ENCODE peak calls at places on chromosomes 7 and 10, in seven cellular contexts. One of them, this sample, is unnamed.

GRCh38 chr7:130393799-130394411 is 13.6 kb downstream of the CPA1 start:
- DNase-seq in GM12865: no peak
- DNase-seq in AG04450: no peak
- DNase-seq in left ventricle myocardium inferior: no peak
- DNase-seq in heart right ventricle: no peak
- DNase-seq in GM06990: no peak
- DNase-seq in cardiac muscle cell: no peak
- DNase-seq in this sample: peak; percentile 47

GRCh38 chr7:118059209-118059608 is 124.8 kb upstream of the LSM8 start:
- DNase-seq in GM06990: no peak
- DNase-seq in GM12865: no peak
- DNase-seq in heart right ventricle: no peak
- DNase-seq in AG04450: no peak
- DNase-seq in cardiac muscle cell: no peak
- DNase-seq in left ventricle myocardium inferior: no peak
- DNase-seq in this sample: no peak

GRCh38 chr7:23333671-23334246 is 34.6 kb downstream of the MALSU1 start:
- DNase-seq in heart right ventricle: peak; percentile 8
- DNase-seq in left ventricle myocardium inferior: peak; percentile 19
- DNase-seq in GM12865: no peak
- DNase-seq in AG04450: peak; percentile 67
- DNase-seq in GM06990: no peak
- DNase-seq in cardiac muscle cell: no peak
- DNase-seq in this sample: peak; percentile 87

GRCh38 chr10:133326745-133327650 is 9.7 kb downstream of the CALY start:
- DNase-seq in left ventricle myocardium inferior: no peak
- DNase-seq in cardiac muscle cell: no peak
- DNase-seq in AG04450: no peak
- DNase-seq in heart right ventricle: no peak
- DNase-seq in GM12865: no peak
- DNase-seq in GM06990: no peak
- DNase-seq in this sample: peak; percentile 8

GRCh38 chr10:93071674-93072224 is 1.9 kb upstream of the CYP26A1 start:
- DNase-seq in GM12865: no peak
- DNase-seq in left ventricle myocardium inferior: no peak
- DNase-seq in cardiac muscle cell: peak; percentile 91
- DNase-seq in AG04450: no peak
- DNase-seq in GM06990: no peak
- DNase-seq in heart right ventricle: no peak
- DNase-seq in this sample: no peak

GRCh38 chr10:102230264-102230860 is 4.3 kb downstream of the ELOVL3 start:
- DNase-seq in cardiac muscle cell: peak; percentile 82
- DNase-seq in GM12865: peak; percentile 22
- DNase-seq in left ventricle myocardium inferior: peak; percentile 31
- DNase-seq in AG04450: no peak
- DNase-seq in heart right ventricle: peak; percentile 25
- DNase-seq in GM06990: peak; percentile 33
- DNase-seq in this sample: peak; percentile 49

GRCh38 chr7:36048141-36048901 is 104.7 kb upstream of the EEPD1 start:
- DNase-seq in AG04450: peak; percentile 69
- DNase-seq in cardiac muscle cell: no peak
- DNase-seq in GM06990: no peak
- DNase-seq in heart right ventricle: peak; percentile 44
- DNase-seq in GM12865: no peak
- DNase-seq in left ventricle myocardium inferior: no peak
- DNase-seq in this sample: peak; percentile 94

GRCh38 chr10:12097791-12098190 is 29.0 kb downstream of the DHTKD1 start:
- DNase-seq in heart right ventricle: no peak
- DNase-seq in GM12865: no peak
- DNase-seq in AG04450: no peak
- DNase-seq in GM06990: no peak
- DNase-seq in left ventricle myocardium inferior: no peak
- DNase-seq in cardiac muscle cell: no peak
- DNase-seq in this sample: peak; percentile 29

GRCh38 chr10:97861351-97861750 is 11.7 kb downstream of the GOLGA7B start:
- DNase-seq in GM12865: no peak
- DNase-seq in AG04450: no peak
- DNase-seq in heart right ventricle: no peak
- DNase-seq in GM06990: no peak
- DNase-seq in left ventricle myocardium inferior: no peak
- DNase-seq in cardiac muscle cell: no peak
- DNase-seq in this sample: peak; percentile 5

GRCh38 chr10:63430091-63430998 is 35.4 kb downstream of the JMJD1C start:
- DNase-seq in GM12865: no peak
- DNase-seq in left ventricle myocardium inferior: no peak
- DNase-seq in GM06990: no peak
- DNase-seq in heart right ventricle: no peak
- DNase-seq in cardiac muscle cell: no peak
- DNase-seq in AG04450: no peak
- DNase-seq in this sample: peak; percentile 73

GRCh38 chr10:59523843-59524242 is 161.5 kb upstream of the FAM13C start:
- DNase-seq in heart right ventricle: no peak
- DNase-seq in GM12865: no peak
- DNase-seq in cardiac muscle cell: no peak
- DNase-seq in GM06990: no peak
- DNase-seq in AG04450: no peak
- DNase-seq in left ventricle myocardium inferior: no peak
- DNase-seq in this sample: no peak

GRCh38 chr7:126716321-126716720 is 536.4 kb downstream of the GRM8 start:
- DNase-seq in heart right ventricle: no peak
- DNase-seq in GM06990: no peak
- DNase-seq in cardiac muscle cell: no peak
- DNase-seq in AG04450: no peak
- DNase-seq in GM12865: no peak
- DNase-seq in left ventricle myocardium inferior: no peak
- DNase-seq in this sample: no peak

GRCh38 chr10:96306516-96306915 is 2.3 kb downstream of the DNTT start:
- DNase-seq in AG04450: no peak
- DNase-seq in GM12865: peak; percentile 29
- DNase-seq in left ventricle myocardium inferior: peak; percentile 61
- DNase-seq in heart right ventricle: peak; percentile 49
- DNase-seq in cardiac muscle cell: no peak
- DNase-seq in GM06990: no peak
- DNase-seq in this sample: no peak

GRCh38 chr10:4080225-4080624 is 295.2 kb upstream of the KLF6 start:
- DNase-seq in cardiac muscle cell: no peak
- DNase-seq in AG04450: no peak
- DNase-seq in heart right ventricle: no peak
- DNase-seq in GM12865: no peak
- DNase-seq in left ventricle myocardium inferior: no peak
- DNase-seq in GM06990: no peak
- DNase-seq in this sample: no peak

DNA sequence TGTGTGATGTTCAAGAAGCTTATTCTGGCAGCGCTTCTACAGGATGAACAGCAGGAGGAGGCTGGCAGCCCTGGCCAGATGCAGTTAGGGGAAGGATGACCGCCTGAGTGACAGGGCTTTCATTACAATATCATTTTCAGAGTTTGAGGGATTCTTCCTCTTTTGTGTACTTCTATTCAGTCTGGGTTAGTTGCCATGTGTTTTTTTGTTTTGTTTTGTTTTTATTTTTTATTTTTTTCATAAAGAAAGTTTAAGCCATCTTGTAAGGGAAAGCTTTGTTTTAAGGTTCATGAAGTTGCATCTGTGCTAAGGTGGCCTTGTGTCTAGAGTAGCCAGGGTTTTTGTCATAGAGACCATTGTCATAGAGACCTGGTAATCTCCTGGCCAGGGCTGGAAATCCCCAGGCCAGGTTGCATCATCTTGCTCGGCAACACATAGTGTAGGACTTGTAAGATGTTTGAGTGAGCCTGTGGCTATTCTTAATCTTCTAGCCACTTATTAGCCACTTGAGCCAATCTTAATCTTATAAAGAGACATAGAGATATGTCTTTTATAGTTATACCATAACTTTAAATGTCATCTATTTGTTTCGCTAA is 230.5 kb upstream of the TMEM229A start:
- DNase-seq in heart right ventricle: no peak
- DNase-seq in cardiac muscle cell: no peak
- DNase-seq in AG04450: no peak
- DNase-seq in GM06990: peak; percentile 35
- DNase-seq in GM12865: peak; percentile 75
- DNase-seq in left ventricle myocardium inferior: no peak
- DNase-seq in this sample: peak; percentile 33
- TF ChIP-seq CTCF in heart right ventricle: no peak
- TF ChIP-seq CTCF in cardiac muscle cell: no peak
- TF ChIP-seq CTCF in AG04450: no peak
- TF ChIP-seq CTCF in GM06990: no peak
- TF ChIP-seq CTCF in GM12865: no peak
- TF ChIP-seq CTCF in left ventricle myocardium inferior: no peak
- TF ChIP-seq CTCF in this sample: no peak

GRCh38 chr10:43398939-43399871 is 9.8 kb downstream of the HNRNPF start:
- DNase-seq in cardiac muscle cell: no peak
- DNase-seq in left ventricle myocardium inferior: no peak
- DNase-seq in AG04450: no peak
- DNase-seq in heart right ventricle: no peak
- DNase-seq in GM06990: no peak
- DNase-seq in GM12865: no peak
- DNase-seq in this sample: peak; percentile 63

GRCh38 chr10:43402880-43403452 is 6.0 kb downstream of the HNRNPF start:
- DNase-seq in GM06990: no peak
- DNase-seq in left ventricle myocardium inferior: no peak
- DNase-seq in heart right ventricle: no peak
- DNase-seq in AG04450: no peak
- DNase-seq in cardiac muscle cell: no peak
- DNase-seq in GM12865: no peak
- DNase-seq in this sample: no peak

GRCh38 chr10:43399911-43400310 is 9.1 kb downstream of the HNRNPF start:
- DNase-seq in AG04450: no peak
- DNase-seq in GM12865: no peak
- DNase-seq in GM06990: no peak
- DNase-seq in cardiac muscle cell: no peak
- DNase-seq in left ventricle myocardium inferior: no peak
- DNase-seq in heart right ventricle: no peak
- DNase-seq in this sample: no peak

GRCh38 chr10:43402176-43402575 is 6.8 kb downstream of the HNRNPF start:
- DNase-seq in GM12865: no peak
- DNase-seq in AG04450: no peak
- DNase-seq in left ventricle myocardium inferior: no peak
- DNase-seq in GM06990: no peak
- DNase-seq in heart right ventricle: no peak
- DNase-seq in cardiac muscle cell: no peak
- DNase-seq in this sample: peak; percentile 47

GRCh38 chr10:43401627-43402026 is 7.4 kb downstream of the HNRNPF start:
- DNase-seq in cardiac muscle cell: no peak
- DNase-seq in left ventricle myocardium inferior: no peak
- DNase-seq in GM12865: no peak
- DNase-seq in AG04450: no peak
- DNase-seq in GM06990: no peak
- DNase-seq in heart right ventricle: no peak
- DNase-seq in this sample: no peak
- H3K4me3 ChIP-seq in cardiac muscle cell: no peak overlapping the region
- H3K4me3 ChIP-seq in left ventricle myocardium inferior: no peak overlapping the region
- H3K4me3 ChIP-seq in GM12865: peak overlapping the region; percentile 9
- H3K4me3 ChIP-seq in AG04450: no peak overlapping the region
- H3K4me3 ChIP-seq in GM06990: no peak overlapping the region
- H3K4me3 ChIP-seq in heart right ventricle: no peak overlapping the region
- H3K4me3 ChIP-seq in this sample: no peak overlapping the region

GRCh38 chr10:13994932-13995331 is 335.8 kb downstream of the FRMD4A start:
- DNase-seq in cardiac muscle cell: no peak
- DNase-seq in left ventricle myocardium inferior: no peak
- DNase-seq in GM06990: no peak
- DNase-seq in heart right ventricle: no peak
- DNase-seq in AG04450: no peak
- DNase-seq in GM12865: peak; percentile 67
- DNase-seq in this sample: no peak
- TF ChIP-seq CTCF in cardiac muscle cell: no peak
- TF ChIP-seq CTCF in left ventricle myocardium inferior: no peak
- TF ChIP-seq CTCF in GM06990: peak; percentile 17
- TF ChIP-seq CTCF in heart right ventricle: peak; percentile 15
- TF ChIP-seq CTCF in AG04450: no peak
- TF ChIP-seq CTCF in GM12865: no peak
- TF ChIP-seq CTCF in this sample: no peak

GRCh38 chr10:46094931-46095755 is 49.1 kb upstream of the MSMB start:
- DNase-seq in AG04450: no peak
- DNase-seq in GM06990: no peak
- DNase-seq in cardiac muscle cell: peak; percentile 80
- DNase-seq in GM12865: no peak
- DNase-seq in heart right ventricle: no peak
- DNase-seq in left ventricle myocardium inferior: no peak
- DNase-seq in this sample: no peak
- H3K4me3 ChIP-seq in AG04450: no peak overlapping the region
- H3K4me3 ChIP-seq in GM06990: no peak overlapping the region
- H3K4me3 ChIP-seq in cardiac muscle cell: no peak overlapping the region
- H3K4me3 ChIP-seq in GM12865: no peak overlapping the region
- H3K4me3 ChIP-seq in heart right ventricle: no peak overlapping the region
- H3K4me3 ChIP-seq in left ventricle myocardium inferior: no peak overlapping the region
- H3K4me3 ChIP-seq in this sample: no peak overlapping the region

GRCh38 chr7:42522227-42522991 is 285.4 kb upstream of the GLI3 start:
- DNase-seq in GM06990: no peak
- DNase-seq in AG04450: no peak
- DNase-seq in left ventricle myocardium inferior: no peak
- DNase-seq in heart right ventricle: no peak
- DNase-seq in GM12865: no peak
- DNase-seq in cardiac muscle cell: peak; percentile 5
- DNase-seq in this sample: peak; percentile 84
- TF ChIP-seq CTCF in GM06990: no peak
- TF ChIP-seq CTCF in AG04450: peak; percentile 1
- TF ChIP-seq CTCF in left ventricle myocardium inferior: no peak
- TF ChIP-seq CTCF in heart right ventricle: no peak
- TF ChIP-seq CTCF in GM12865: no peak
- TF ChIP-seq CTCF in cardiac muscle cell: no peak
- TF ChIP-seq CTCF in this sample: peak; percentile 31

DNA sequence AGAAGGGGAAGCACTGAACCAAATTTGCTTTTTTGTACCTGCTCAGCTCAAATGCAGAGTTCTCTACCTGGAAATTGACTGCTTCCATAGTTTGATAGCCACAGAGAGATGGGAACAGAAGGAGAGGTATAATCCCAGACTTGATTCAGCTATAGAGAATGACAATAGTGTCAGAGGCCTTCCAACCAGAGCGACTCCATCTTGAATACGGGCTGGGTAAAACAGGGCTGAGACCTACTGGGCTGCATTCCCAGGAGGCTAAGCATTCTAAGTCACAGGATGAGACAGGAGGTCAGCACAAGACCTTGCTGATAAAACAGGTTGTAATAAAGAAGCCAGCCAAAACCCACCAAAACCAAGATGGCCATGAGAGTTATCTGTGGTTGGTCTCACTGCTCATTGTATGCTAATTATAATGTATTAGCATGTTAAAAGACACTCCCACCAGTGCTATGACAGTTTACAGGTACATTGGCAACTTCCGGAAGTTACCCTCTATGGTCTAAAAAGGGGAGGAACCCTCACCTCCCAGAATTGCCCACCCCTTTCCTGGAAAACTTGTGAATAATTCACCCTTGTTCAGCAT is 42.7 kb upstream of the ATRNL1 start:
- DNase-seq in GM06990: no peak
- DNase-seq in AG04450: no peak
- DNase-seq in cardiac muscle cell: no peak
- DNase-seq in left ventricle myocardium inferior: no peak
- DNase-seq in heart right ventricle: no peak
- DNase-seq in GM12865: no peak
- DNase-seq in this sample: no peak
- H3K4me3 ChIP-seq in GM06990: no peak overlapping the region
- H3K4me3 ChIP-seq in AG04450: no peak overlapping the region
- H3K4me3 ChIP-seq in cardiac muscle cell: no peak overlapping the region
- H3K4me3 ChIP-seq in left ventricle myocardium inferior: no peak overlapping the region
- H3K4me3 ChIP-seq in heart right ventricle: no peak overlapping the region
- H3K4me3 ChIP-seq in GM12865: no peak overlapping the region
- H3K4me3 ChIP-seq in this sample: no peak overlapping the region

This sample was measured in fibroblast of villous mesenchyme.